ENCODE peak calls at places on chromosomes 16 and 17, in four cellular contexts. T, U, M and S are unnamed samples.

GRCh38 chr17:49834118-49834743 is 13.6 kb downstream of the TAC4 start:
- DNase-seq in T (no peak), U (no peak), M (peak; percentile 60), S (no peak)

GRCh38 chr16:68324336-68324735 is 13.5 kb downstream of the PRMT7 start:
- DNase-seq in T (no peak), U (no peak), M (no peak), S (no peak)

GRCh38 chr16:14672403-14672971 is 21.6 kb downstream of the PLA2G10 start:
- DNase-seq in T (no peak), U (no peak), M (no peak), S (peak; percentile 81)

GRCh38 chr17:50909765-50910661 is 43.9 kb upstream of the TOB1 start:
- DNase-seq in T (no peak), U (no peak), M (no peak), S (peak; percentile 15)

GRCh38 chr16:72501739-72502653 is 330.0 kb upstream of the PMFBP1 start:
- DNase-seq in T (peak; percentile 24), U (peak; percentile 7), M (peak; percentile 78), S (peak; percentile 80)

GRCh38 chr17:74045608-74046007 is 157.9 kb upstream of the RPL38 start:
- DNase-seq in T (no peak), U (no peak), M (no peak), S (no peak)

GRCh38 chr17:17075037-17075755 is 32.9 kb downstream of the MPRIP start:
- DNase-seq in T (peak; percentile 56), U (no peak), M (peak; percentile 89), S (no peak)

GRCh38 chr16:26433807-26434206 is 632.9 kb upstream of the C16orf82 start:
- DNase-seq in T (no peak), U (no peak), M (no peak), S (no peak)

GRCh38 chr17:31740611-31741082 is 118.4 kb downstream of the COPRS start:
- DNase-seq in T (no peak), U (no peak), M (peak; percentile 82), S (no peak)

GRCh38 chr17:78040561-78041400 is 82.3 kb downstream of the TNRC6C start:
- DNase-seq in T (peak; percentile 83), U (peak; percentile 3), M (peak; percentile 37), S (peak; percentile 28)

GRCh38 chr17:71760062-71760720 is 360.6 kb upstream of the SOX9 start:
- DNase-seq in T (no peak), U (no peak), M (peak; percentile 22), S (no peak)

GRCh38 chr16:75254359-75254837 is 3.0 kb upstream of the BCAR1 start:
- DNase-seq in T (peak; percentile 97), U (no peak), M (peak; percentile 73), S (no peak)

GRCh38 chr17:50908860-50909764 is 43.0 kb upstream of the TOB1 start:
- DNase-seq in T (peak; percentile 86), U (no peak), M (no peak), S (no peak)

GRCh38 chr17:41906465-41907184 is 12.1 kb downstream of the ACLY start:
- DNase-seq in T (no peak), U (no peak), M (peak; percentile 66), S (no peak)

GRCh38 chr17:78366109-78366848 is 6.4 kb upstream of the SOCS3 start:
- DNase-seq in T (no peak), U (no peak), M (no peak), S (no peak)

GRCh38 chr17:9227819-9228407 is 206.6 kb downstream of the NTN1 start:
- DNase-seq in T (no peak), U (no peak), M (no peak), S (no peak)

GRCh38 chr16:85555549-85556455 is 57.3 kb upstream of the GSE1 start:
- DNase-seq in T (no peak), U (no peak), M (peak; percentile 30), S (peak; percentile 74)

GRCh38 chr17:77952368-77952767 is 6.1 kb upstream of the TNRC6C start:
- DNase-seq in T (no peak), U (no peak), M (no peak), S (no peak)

GRCh38 chr17:77462101-77462500 is 321.3 kb downstream of the SEC14L1 start:
- DNase-seq in T (no peak), U (no peak), M (no peak), S (peak; percentile 95)

GRCh38 chr17:48160177-48160967 is 52.8 kb downstream of the SNX11 start:
- DNase-seq in T (no peak), U (no peak), M (no peak), S (no peak)

GRCh38 chr17:48161127-48161905 is 53.8 kb downstream of the SNX11 start:
- DNase-seq in T (no peak), U (no peak), M (no peak), S (no peak)

GRCh38 chr17:48162946-48163506 is 55.5 kb downstream of the SNX11 start:
- DNase-seq in T (no peak), U (no peak), M (no peak), S (peak; percentile 57)

GRCh38 chr17:48162305-48162934 is 54.9 kb downstream of the SNX11 start:
- DNase-seq in T (no peak), U (no peak), M (no peak), S (no peak)

GRCh38 chr17:48163809-48164208 is 56.2 kb downstream of the SNX11 start:
- DNase-seq in T (no peak), U (no peak), M (no peak), S (no peak)
- TF ChIP-seq CTCF in T (no peak), U (no peak), M (no peak), S (no peak)

GRCh38 chr17:7982171-7982570 is 20.2 kb upstream of the GUCY2D start:
- DNase-seq in T (no peak), U (no peak), M (peak; percentile 87), S (no peak)
- H3K4me3 ChIP-seq in T (no peak overlapping the region), U (no peak overlapping the region), M (no peak overlapping the region), S (no peak overlapping the region)

GRCh38 chr16:8278181-8278580 is 312.1 kb downstream of the TMEM114 start:
- DNase-seq in T (no peak), U (no peak), M (no peak), S (no peak)
- TF ChIP-seq CTCF in T (no peak), U (no peak), M (no peak), S (no peak)

DNA sequence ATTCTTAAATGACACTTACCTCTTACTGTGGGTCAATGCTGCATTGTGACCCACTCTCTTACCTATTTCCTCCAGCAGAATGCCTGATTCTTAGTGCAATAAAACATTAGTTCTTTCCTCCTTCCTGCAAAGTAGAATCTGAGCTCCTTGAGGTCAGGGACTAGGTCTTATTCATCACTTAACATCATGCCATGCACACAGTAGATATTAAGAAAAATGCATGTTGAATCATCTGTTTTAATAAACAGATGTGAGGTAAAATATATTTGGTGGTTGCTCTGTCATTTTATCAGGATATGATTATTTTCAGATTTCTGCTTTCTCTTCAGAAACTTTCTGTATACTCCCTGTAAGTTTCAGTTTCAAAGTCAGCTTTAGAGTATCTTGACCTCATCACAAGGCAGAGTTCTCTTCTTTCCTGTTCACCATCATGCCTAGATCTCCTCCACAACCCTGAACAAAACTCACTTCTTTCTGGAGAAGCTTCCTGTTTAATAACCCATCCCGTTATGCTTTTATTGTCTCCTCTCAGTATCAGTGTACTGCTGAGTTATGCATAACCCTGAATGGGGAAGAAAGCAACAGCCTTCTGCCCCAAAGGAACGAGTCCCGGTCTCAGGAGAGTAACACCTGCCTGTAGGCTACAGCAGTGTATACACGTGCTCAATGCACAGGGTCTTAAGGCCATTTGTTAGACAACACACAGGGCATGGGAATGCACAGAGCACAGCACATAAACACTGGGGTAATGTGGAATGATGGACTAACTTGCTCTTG is 30.3 kb upstream of the SUPT4H1 start:
- DNase-seq in T (no peak), U (no peak), M (no peak), S (peak; percentile 53)
- H3K4me3 ChIP-seq in T (no peak overlapping the region), U (no peak overlapping the region), M (no peak overlapping the region), S (no peak overlapping the region)

GRCh38 chr16:426906-427249 is 1.4 kb downstream of the RAB11FIP3 start:
- DNase-seq in T (peak; percentile 43), U (no peak), M (no peak), S (no peak)
- TF ChIP-seq CTCF in T (no peak), U (no peak), M (no peak), S (no peak)

DNA sequence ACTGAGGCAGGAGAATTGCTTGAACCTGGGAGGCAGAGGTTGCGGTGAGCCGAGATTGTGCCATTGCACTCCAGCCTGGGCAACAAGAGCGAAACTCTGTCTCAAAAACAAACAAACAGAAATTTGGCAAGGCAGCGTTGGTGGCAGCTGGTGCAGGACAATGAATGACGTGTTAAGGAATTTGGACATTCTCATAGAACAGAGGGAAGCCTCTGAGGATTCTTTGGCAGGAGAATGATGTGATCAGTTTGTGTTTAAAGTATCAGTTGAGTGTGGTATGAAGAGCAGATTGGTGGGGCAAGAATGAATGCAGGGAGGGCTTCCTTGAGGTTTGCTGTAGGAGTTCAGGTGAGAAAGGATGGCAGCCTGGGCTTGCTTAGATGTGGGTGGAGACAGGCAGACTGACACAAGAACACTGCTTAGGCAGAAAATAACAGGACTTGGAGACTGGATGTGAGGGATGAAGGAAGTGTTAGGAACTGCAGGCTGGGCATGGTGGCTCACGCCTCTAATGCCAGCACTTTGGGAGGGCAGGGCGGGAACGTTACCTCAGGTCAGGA is 4.8 kb downstream of the CYB5D2 start:
- DNase-seq in T (no peak), U (no peak), M (peak; percentile 17), S (no peak)
- H3K4me3 ChIP-seq in T (no peak overlapping the region), U (no peak overlapping the region), M (no peak overlapping the region), S (no peak overlapping the region)